ENCODE peak calls at places on chromosomes 16 and 17, in five cellular contexts. R, S, D, E and J are unnamed samples.

GRCh38 chr17:60947100-60947499 is 269.4 kb downstream of the BCAS3 start:
- DNase-seq in R (no peak), S (no peak), D (no peak), E (no peak), J (no peak)

GRCh38 chr17:44065668-44066203 is 735 bp downstream of the LSM12 start:
- DNase-seq in R (no peak), S (no peak), D (no peak), E (no peak), J (no peak)

GRCh38 chr16:14179116-14179515 is 108.0 kb downstream of the MRTFB start:
- DNase-seq in R (no peak), S (no peak), D (no peak), E (no peak), J (no peak)

GRCh38 chr17:28270055-28270454 is 48.9 kb upstream of the TMEM97 start:
- DNase-seq in R (no peak), S (no peak), D (no peak), E (no peak), J (no peak)

GRCh38 chr17:17722081-17722905 is 41.0 kb downstream of the RAI1 start:
- DNase-seq in R (no peak), S (no peak), D (peak; percentile 41), E (no peak), J (no peak)

GRCh38 chr16:21997693-21998480 is 3.0 kb downstream of the PDZD9 start:
- DNase-seq in R (no peak), S (no peak), D (peak; percentile 32), E (no peak), J (no peak)

GRCh38 chr17:34012709-34013375 is 242.2 kb upstream of the CCL2 start:
- DNase-seq in R (no peak), S (no peak), D (no peak), E (no peak), J (no peak)

GRCh38 chr16:4767872-4768548 is 1.0 kb upstream of the ZNF500 start:
- DNase-seq in R (no peak), S (no peak), D (peak; percentile 33), E (peak; percentile 52), J (no peak)

GRCh38 chr17:60529806-60530205 is 3.8 kb upstream of the APPBP2 start:
- DNase-seq in R (no peak), S (no peak), D (no peak), E (no peak), J (no peak)

GRCh38 chr16:89785523-89786155 is 30.8 kb downstream of the FANCA start:
- DNase-seq in R (no peak), S (no peak), D (no peak), E (no peak), J (no peak)

GRCh38 chr16:89241187-89242003 is 23.9 kb downstream of the ZNF778 start:
- DNase-seq in R (peak; percentile 67), S (peak; percentile 63), D (peak; percentile 82), E (peak; percentile 75), J (peak; percentile 88)

GRCh38 chr16:9092963-9093477 is 1.6 kb downstream of the HAPSTR1 start:
- DNase-seq in R (no peak), S (no peak), D (peak; percentile 25), E (peak; percentile 28), J (peak; percentile 61)

GRCh38 chr16:5062051-5062450 is 3.7 kb downstream of the C16orf89 start:
- DNase-seq in R (no peak), S (no peak), D (no peak), E (no peak), J (no peak)

GRCh38 chr17:45394001-45394912 is 38.4 kb downstream of the ARHGAP27 start:
- DNase-seq in R (no peak), S (no peak), D (no peak), E (no peak), J (peak; percentile 74)
- H3K27ac ChIP-seq in R (no peak overlapping the region), S (no peak overlapping the region), D (no peak overlapping the region), E (no peak overlapping the region), J (peak overlapping the region; percentile 62)

GRCh38 chr17:38465420-38466345 is 37.4 kb downstream of the ARHGAP23 start:
- DNase-seq in R (no peak), S (peak; percentile 72), D (no peak), E (no peak), J (no peak)
- H3K4me1 ChIP-seq in R (no peaks in the 10 kb centered on the region), S (peaks cover 98% of the 10 kb centered on the region), D (peaks cover 10% of the 10 kb centered on the region), E (peaks cover 50% of the 10 kb centered on the region), J (peaks cover 9% of the 10 kb centered on the region)

GRCh38 chr16:12345349-12345748 is 368.8 kb downstream of the SNX29 start:
- DNase-seq in R (no peak), S (no peak), D (no peak), E (no peak), J (no peak)
- H3K36me3 ChIP-seq in R (no peaks in the 10 kb centered on the region), S (no peaks in the 10 kb centered on the region), D (no peaks in the 10 kb centered on the region), E (no peaks in the 10 kb centered on the region), J (no peaks in the 10 kb centered on the region)

GRCh38 chr16:17154981-17155380 is 315.8 kb downstream of the XYLT1 start:
- DNase-seq in R (no peak), S (no peak), D (no peak), E (no peak), J (no peak)

GRCh38 chr16:17155480-17155879 is 315.3 kb downstream of the XYLT1 start:
- DNase-seq in R (no peak), S (no peak), D (no peak), E (no peak), J (no peak)

GRCh38 chr16:17149904-17150483 is 320.8 kb downstream of the XYLT1 start:
- DNase-seq in R (no peak), S (no peak), D (no peak), E (no peak), J (no peak)

GRCh38 chr16:17147942-17148341 is 322.8 kb downstream of the XYLT1 start:
- DNase-seq in R (no peak), S (no peak), D (no peak), E (no peak), J (no peak)

GRCh38 chr16:17151335-17151734 is 319.4 kb downstream of the XYLT1 start:
- DNase-seq in R (no peak), S (no peak), D (no peak), E (no peak), J (no peak)
- H3K27ac ChIP-seq in R (no peak overlapping the region), S (no peak overlapping the region), D (no peak overlapping the region), E (no peak overlapping the region), J (no peak overlapping the region)

DNA sequence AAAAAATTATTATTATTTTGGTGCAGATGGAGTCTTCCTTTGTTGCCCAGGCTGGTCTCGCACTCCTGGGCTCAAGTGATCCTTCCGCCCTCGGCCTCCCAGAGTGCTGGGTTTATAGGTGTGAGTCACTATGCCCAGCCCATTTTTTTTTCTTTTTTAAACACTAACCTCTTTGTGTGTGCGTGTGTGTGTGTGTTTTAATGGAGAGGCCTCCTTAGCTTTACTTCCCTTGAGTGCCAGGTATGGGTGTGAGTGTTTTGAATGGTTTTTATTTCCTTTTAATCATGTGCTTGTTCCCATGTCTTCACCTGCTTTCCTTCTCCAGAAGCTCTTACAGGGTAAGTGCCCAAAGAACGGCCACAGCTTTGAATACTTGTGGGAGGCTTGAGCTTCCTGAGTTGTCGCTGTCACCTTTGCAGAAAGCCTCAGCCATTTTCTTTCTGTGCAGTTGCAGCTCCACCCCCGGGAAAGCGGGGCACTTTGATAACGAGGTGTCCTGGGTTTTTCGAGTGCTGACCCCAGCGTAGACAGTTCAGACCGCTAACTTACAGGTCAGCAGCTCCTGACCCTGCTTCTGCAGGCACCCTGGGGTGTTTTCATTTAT is 22.6 kb downstream of the AKAP1 start:
- DNase-seq in R (no peak), S (no peak), D (no peak), E (no peak), J (peak; percentile 27)
- H3K4me1 ChIP-seq in R (no peaks in the 10 kb centered on the region), S (peaks cover 100% of the 10 kb centered on the region), D (peaks cover 13% of the 10 kb centered on the region), E (peaks cover 13% of the 10 kb centered on the region), J (peaks cover 5% of the 10 kb centered on the region)

DNA sequence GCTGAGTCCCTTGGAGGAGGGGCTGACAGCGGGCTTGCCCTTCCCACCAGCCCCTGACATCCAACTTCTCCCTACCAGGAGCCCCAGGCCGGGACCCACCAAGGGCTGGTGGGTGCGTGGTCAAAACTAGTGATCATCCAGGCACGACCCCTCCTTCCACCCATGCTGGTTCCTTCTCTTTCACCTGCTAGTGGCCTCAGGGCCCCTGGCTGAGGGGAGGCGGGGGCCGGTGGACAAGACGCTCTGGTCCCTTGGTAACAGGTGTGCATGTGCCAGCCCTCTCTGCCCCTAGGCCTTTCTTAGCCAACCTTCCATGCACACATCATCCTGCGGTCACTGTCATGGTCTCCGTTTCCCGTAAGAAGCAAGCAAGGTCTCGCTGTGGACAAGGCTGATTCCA is 8.4 kb downstream of the ZNF213 start:
- DNase-seq in R (peak; percentile 75), S (no peak), D (no peak), E (no peak), J (no peak)
- H3K36me3 ChIP-seq in R (no peaks in the 10 kb centered on the region), S (peaks cover 47% of the 10 kb centered on the region), D (peaks cover 5% of the 10 kb centered on the region), E (no peaks in the 10 kb centered on the region), J (no peaks in the 10 kb centered on the region)

DNA sequence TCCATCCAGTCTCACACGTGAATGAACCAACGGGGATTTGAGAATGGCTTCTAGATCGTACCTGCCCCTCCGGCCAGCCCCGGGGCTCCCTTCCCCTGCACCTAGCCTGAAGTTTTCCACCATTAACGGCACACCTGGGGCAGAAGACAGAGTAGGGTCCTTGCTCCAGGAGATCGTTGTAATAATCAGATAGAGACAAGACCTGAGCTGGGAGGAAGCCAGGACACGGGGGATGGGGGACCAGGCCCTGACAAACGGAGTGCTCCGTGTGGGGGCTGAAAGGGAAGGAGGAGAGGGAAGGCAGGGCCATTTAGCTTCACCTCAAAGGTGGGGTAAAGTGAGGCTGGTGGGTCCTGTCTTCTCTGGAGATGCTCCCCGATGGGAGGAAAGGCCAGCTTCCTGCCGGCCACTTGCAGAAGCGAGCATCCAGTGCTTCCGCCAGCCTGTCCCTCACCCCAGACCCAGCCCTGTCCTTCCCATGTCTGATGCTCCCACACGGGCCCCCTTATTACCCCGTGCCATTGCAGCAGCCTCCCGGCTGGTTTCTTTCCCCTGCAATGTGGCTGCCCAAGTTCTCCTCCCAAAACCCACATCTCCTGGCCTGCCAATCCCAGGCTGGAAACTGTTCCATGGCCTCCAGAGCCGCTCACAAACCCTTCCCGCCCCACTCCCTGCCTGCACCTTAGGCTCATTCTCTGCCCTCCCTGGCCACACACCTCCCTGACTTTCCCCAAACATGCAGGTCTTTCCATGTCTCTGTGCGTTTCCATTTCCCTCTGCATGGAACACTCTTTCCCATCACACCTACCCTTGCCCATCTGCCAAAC is 79.3 kb downstream of the MRC2 start:
- DNase-seq in R (no peak), S (no peak), D (no peak), E (no peak), J (no peak)
- H3K27ac ChIP-seq in R (no peak overlapping the region), S (peak overlapping the region; percentile 90), D (no peak overlapping the region), E (no peak overlapping the region), J (no peak overlapping the region)